ENCODE peak calls at places on chromosomes 13 and 19, in eight cellular contexts. One of them, this sample, is unnamed.

GRCh38 chr19:17834350-17835181 is 13.2 kb downstream of the JAK3 start:
- DNase-seq in fibroblast of mammary gland: no peak
- DNase-seq in CD8-positive, alpha-beta T cell: no peak
- DNase-seq in progenitor cell of endocrine pancreas: no peak
- DNase-seq in endothelial cell: no peak
- DNase-seq in mucosa of descending colon: no peak
- DNase-seq in epithelial cell of esophagus: no peak
- DNase-seq in epithelial cell of proximal tubule: no peak
- DNase-seq in this sample: no peak

GRCh38 chr19:55179570-55180484 is at the start of gene SYT5:
- DNase-seq in fibroblast of mammary gland: no peak
- DNase-seq in CD8-positive, alpha-beta T cell: peak; percentile 68
- DNase-seq in progenitor cell of endocrine pancreas: peak; percentile 53
- DNase-seq in endothelial cell: peak; percentile 75
- DNase-seq in mucosa of descending colon: peak; percentile 68
- DNase-seq in epithelial cell of esophagus: peak; percentile 61
- DNase-seq in epithelial cell of proximal tubule: no peak
- DNase-seq in this sample: no peak

GRCh38 chr13:65679240-65679639 is 1550.9 kb downstream of the PCDH9 start:
- DNase-seq in fibroblast of mammary gland: peak; percentile 64
- DNase-seq in CD8-positive, alpha-beta T cell: no peak
- DNase-seq in progenitor cell of endocrine pancreas: no peak
- DNase-seq in endothelial cell: no peak
- DNase-seq in mucosa of descending colon: no peak
- DNase-seq in epithelial cell of esophagus: no peak
- DNase-seq in epithelial cell of proximal tubule: no peak
- DNase-seq in this sample: peak; percentile 2

GRCh38 chr13:110856941-110857835 is 57.7 kb downstream of the ANKRD10 start:
- DNase-seq in fibroblast of mammary gland: peak; percentile 19
- DNase-seq in CD8-positive, alpha-beta T cell: no peak
- DNase-seq in progenitor cell of endocrine pancreas: no peak
- DNase-seq in endothelial cell: no peak
- DNase-seq in mucosa of descending colon: no peak
- DNase-seq in epithelial cell of esophagus: no peak
- DNase-seq in epithelial cell of proximal tubule: no peak
- DNase-seq in this sample: no peak

GRCh38 chr13:110380359-110381028 is 73.4 kb downstream of the COL4A2 start:
- DNase-seq in fibroblast of mammary gland: peak; percentile 89
- DNase-seq in CD8-positive, alpha-beta T cell: no peak
- DNase-seq in progenitor cell of endocrine pancreas: no peak
- DNase-seq in endothelial cell: no peak
- DNase-seq in mucosa of descending colon: no peak
- DNase-seq in epithelial cell of esophagus: peak; percentile 55
- DNase-seq in epithelial cell of proximal tubule: no peak
- DNase-seq in this sample: no peak

GRCh38 chr13:59880468-59880867 is 283.3 kb downstream of the DIAPH3 start:
- DNase-seq in fibroblast of mammary gland: peak; percentile 33
- DNase-seq in CD8-positive, alpha-beta T cell: no peak
- DNase-seq in progenitor cell of endocrine pancreas: no peak
- DNase-seq in endothelial cell: no peak
- DNase-seq in mucosa of descending colon: no peak
- DNase-seq in epithelial cell of esophagus: peak; percentile 36
- DNase-seq in epithelial cell of proximal tubule: no peak
- DNase-seq in this sample: no peak

GRCh38 chr19:40165362-40165937 is 25.8 kb upstream of the MAP3K10 start:
- DNase-seq in fibroblast of mammary gland: peak; percentile 40
- DNase-seq in CD8-positive, alpha-beta T cell: peak; percentile 81
- DNase-seq in progenitor cell of endocrine pancreas: peak; percentile 31
- DNase-seq in endothelial cell: peak; percentile 66
- DNase-seq in mucosa of descending colon: peak; percentile 65
- DNase-seq in epithelial cell of esophagus: peak; percentile 43
- DNase-seq in epithelial cell of proximal tubule: no peak
- DNase-seq in this sample: no peak

GRCh38 chr13:99909097-99909835 is 62.3 kb downstream of the ZIC5 start:
- DNase-seq in fibroblast of mammary gland: no peak
- DNase-seq in CD8-positive, alpha-beta T cell: no peak
- DNase-seq in progenitor cell of endocrine pancreas: no peak
- DNase-seq in endothelial cell: no peak
- DNase-seq in mucosa of descending colon: no peak
- DNase-seq in epithelial cell of esophagus: no peak
- DNase-seq in epithelial cell of proximal tubule: no peak
- DNase-seq in this sample: no peak

GRCh38 chr19:39834287-39834841 is 402 bp upstream of the DYRK1B start:
- DNase-seq in fibroblast of mammary gland: no peak
- DNase-seq in CD8-positive, alpha-beta T cell: no peak
- DNase-seq in progenitor cell of endocrine pancreas: no peak
- DNase-seq in endothelial cell: no peak
- DNase-seq in mucosa of descending colon: no peak
- DNase-seq in epithelial cell of esophagus: no peak
- DNase-seq in epithelial cell of proximal tubule: no peak
- DNase-seq in this sample: no peak

GRCh38 chr19:37309834-37310575 is 60.9 kb upstream of the ZNF527 start:
- DNase-seq in fibroblast of mammary gland: no peak
- DNase-seq in CD8-positive, alpha-beta T cell: no peak
- DNase-seq in progenitor cell of endocrine pancreas: no peak
- DNase-seq in endothelial cell: no peak
- DNase-seq in mucosa of descending colon: peak; percentile 28
- DNase-seq in epithelial cell of esophagus: peak; percentile 44
- DNase-seq in epithelial cell of proximal tubule: no peak
- DNase-seq in this sample: no peak

DNA sequence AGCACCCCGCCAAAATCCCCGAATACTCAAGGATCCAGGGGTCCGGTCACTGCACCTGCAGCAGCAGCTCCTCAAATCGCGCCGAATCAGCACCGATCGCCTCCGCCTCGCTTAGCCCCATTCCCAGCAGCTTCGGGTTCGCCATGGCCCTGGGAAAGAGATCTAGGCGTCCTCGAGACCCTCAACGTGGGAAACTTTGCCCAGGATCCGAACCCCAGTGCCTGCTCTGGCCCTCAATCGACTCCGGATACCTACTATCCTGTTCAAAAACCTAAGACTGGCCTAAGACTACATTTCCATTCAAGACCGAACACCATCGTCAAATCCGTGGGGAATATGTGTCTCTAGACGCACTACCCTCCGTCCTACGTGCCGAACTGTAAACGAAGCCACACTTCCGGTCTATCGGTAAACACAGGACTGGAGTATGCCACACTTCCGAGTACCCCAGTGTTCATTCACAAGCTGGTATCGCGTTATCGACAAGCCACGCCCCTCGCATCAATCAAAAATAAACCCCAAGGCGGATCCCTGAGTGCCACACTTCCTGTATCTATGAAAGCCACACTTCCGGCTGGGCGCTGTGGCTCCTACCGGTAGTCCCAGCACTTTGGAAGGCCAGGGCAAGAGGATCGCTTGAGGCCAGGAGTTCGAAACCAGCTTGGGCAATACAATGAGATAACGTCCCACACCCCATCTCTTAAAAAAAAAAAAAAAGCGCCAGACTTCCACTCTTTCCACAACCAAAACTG is at the start of gene PIH1D1:
- DNase-seq in fibroblast of mammary gland: peak; percentile 99
- DNase-seq in CD8-positive, alpha-beta T cell: peak; percentile 94
- DNase-seq in progenitor cell of endocrine pancreas: peak; percentile 85
- DNase-seq in endothelial cell: peak; percentile 84
- DNase-seq in mucosa of descending colon: peak; percentile 99
- DNase-seq in epithelial cell of esophagus: peak; percentile 99
- DNase-seq in epithelial cell of proximal tubule: peak; percentile 97
- DNase-seq in this sample: peak; percentile 97
- TF ChIP-seq CTCF in fibroblast of mammary gland: peak; percentile 9
- TF ChIP-seq CTCF in CD8-positive, alpha-beta T cell: no peak
- TF ChIP-seq CTCF in progenitor cell of endocrine pancreas: peak; percentile 31
- TF ChIP-seq CTCF in endothelial cell: no peak
- TF ChIP-seq CTCF in mucosa of descending colon: peak; percentile 21
- TF ChIP-seq CTCF in epithelial cell of esophagus: peak; percentile 29
- TF ChIP-seq CTCF in epithelial cell of proximal tubule: peak; percentile 22
- TF ChIP-seq CTCF in this sample: peak; percentile 7

GRCh38 chr13:69319659-69320058 is 788.0 kb upstream of the ATXN8OS start:
- DNase-seq in fibroblast of mammary gland: peak; percentile 0
- DNase-seq in CD8-positive, alpha-beta T cell: no peak
- DNase-seq in progenitor cell of endocrine pancreas: no peak
- DNase-seq in endothelial cell: no peak
- DNase-seq in mucosa of descending colon: no peak
- DNase-seq in epithelial cell of esophagus: peak; percentile 9
- DNase-seq in epithelial cell of proximal tubule: no peak
- DNase-seq in this sample: peak; percentile 7

GRCh38 chr13:69324109-69324886 is 783.3 kb upstream of the ATXN8OS start:
- DNase-seq in fibroblast of mammary gland: peak; percentile 1
- DNase-seq in CD8-positive, alpha-beta T cell: no peak
- DNase-seq in progenitor cell of endocrine pancreas: no peak
- DNase-seq in endothelial cell: no peak
- DNase-seq in mucosa of descending colon: no peak
- DNase-seq in epithelial cell of esophagus: peak; percentile 37
- DNase-seq in epithelial cell of proximal tubule: peak; percentile 12
- DNase-seq in this sample: no peak
- TF ChIP-seq CTCF in fibroblast of mammary gland: no peak
- TF ChIP-seq CTCF in CD8-positive, alpha-beta T cell: no peak
- TF ChIP-seq CTCF in progenitor cell of endocrine pancreas: peak; percentile 63
- TF ChIP-seq CTCF in endothelial cell: no peak
- TF ChIP-seq CTCF in mucosa of descending colon: no peak
- TF ChIP-seq CTCF in epithelial cell of esophagus: peak; percentile 19
- TF ChIP-seq CTCF in epithelial cell of proximal tubule: peak; percentile 48
- TF ChIP-seq CTCF in this sample: peak; percentile 16

DNA sequence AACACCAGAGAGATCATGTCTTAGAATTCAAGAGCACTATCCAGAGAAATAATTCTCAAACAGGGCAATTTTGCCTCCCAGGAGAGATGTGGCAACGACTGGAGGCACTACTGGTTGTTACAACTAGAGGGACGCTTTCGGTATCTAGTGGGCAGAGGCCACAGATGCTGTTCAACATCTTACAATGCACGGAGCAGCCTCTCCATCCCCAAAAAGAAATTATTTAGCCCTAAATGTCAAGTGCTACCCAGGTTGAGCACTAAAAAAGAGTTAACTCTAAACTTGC is 78.6 kb downstream of the ABCC4 start:
- DNase-seq in fibroblast of mammary gland: no peak
- DNase-seq in CD8-positive, alpha-beta T cell: no peak
- DNase-seq in progenitor cell of endocrine pancreas: no peak
- DNase-seq in endothelial cell: no peak
- DNase-seq in mucosa of descending colon: no peak
- DNase-seq in epithelial cell of esophagus: no peak
- DNase-seq in epithelial cell of proximal tubule: no peak
- DNase-seq in this sample: no peak
- TF ChIP-seq CTCF in fibroblast of mammary gland: no peak
- TF ChIP-seq CTCF in CD8-positive, alpha-beta T cell: no peak
- TF ChIP-seq CTCF in progenitor cell of endocrine pancreas: no peak
- TF ChIP-seq CTCF in endothelial cell: no peak
- TF ChIP-seq CTCF in mucosa of descending colon: no peak
- TF ChIP-seq CTCF in epithelial cell of esophagus: no peak
- TF ChIP-seq CTCF in epithelial cell of proximal tubule: no peak
- TF ChIP-seq CTCF in this sample: no peak

GRCh38 chr19:9640956-9641355 is 19.9 kb upstream of the ZNF561 start:
- DNase-seq in fibroblast of mammary gland: no peak
- DNase-seq in CD8-positive, alpha-beta T cell: no peak
- DNase-seq in progenitor cell of endocrine pancreas: no peak
- DNase-seq in endothelial cell: no peak
- DNase-seq in mucosa of descending colon: no peak
- DNase-seq in epithelial cell of esophagus: peak; percentile 22
- DNase-seq in epithelial cell of proximal tubule: no peak
- DNase-seq in this sample: no peak

GRCh38 chr19:9636018-9636417 is 15.0 kb upstream of the ZNF561 start:
- DNase-seq in fibroblast of mammary gland: no peak
- DNase-seq in CD8-positive, alpha-beta T cell: no peak
- DNase-seq in progenitor cell of endocrine pancreas: no peak
- DNase-seq in endothelial cell: no peak
- DNase-seq in mucosa of descending colon: no peak
- DNase-seq in epithelial cell of esophagus: no peak
- DNase-seq in epithelial cell of proximal tubule: no peak
- DNase-seq in this sample: no peak

GRCh38 chr19:9645466-9645865 is 24.4 kb upstream of the ZNF561 start:
- DNase-seq in fibroblast of mammary gland: no peak
- DNase-seq in CD8-positive, alpha-beta T cell: no peak
- DNase-seq in progenitor cell of endocrine pancreas: no peak
- DNase-seq in endothelial cell: no peak
- DNase-seq in mucosa of descending colon: no peak
- DNase-seq in epithelial cell of esophagus: peak; percentile 2
- DNase-seq in epithelial cell of proximal tubule: no peak
- DNase-seq in this sample: no peak

GRCh38 chr19:9644472-9644871 is 23.4 kb upstream of the ZNF561 start:
- DNase-seq in fibroblast of mammary gland: no peak
- DNase-seq in CD8-positive, alpha-beta T cell: no peak
- DNase-seq in progenitor cell of endocrine pancreas: no peak
- DNase-seq in endothelial cell: no peak
- DNase-seq in mucosa of descending colon: no peak
- DNase-seq in epithelial cell of esophagus: no peak
- DNase-seq in epithelial cell of proximal tubule: no peak
- DNase-seq in this sample: no peak

GRCh38 chr19:9641810-9642209 is 20.8 kb upstream of the ZNF561 start:
- DNase-seq in fibroblast of mammary gland: no peak
- DNase-seq in CD8-positive, alpha-beta T cell: no peak
- DNase-seq in progenitor cell of endocrine pancreas: no peak
- DNase-seq in endothelial cell: no peak
- DNase-seq in mucosa of descending colon: no peak
- DNase-seq in epithelial cell of esophagus: peak; percentile 9
- DNase-seq in epithelial cell of proximal tubule: no peak
- DNase-seq in this sample: no peak
- TF ChIP-seq CTCF in fibroblast of mammary gland: no peak
- TF ChIP-seq CTCF in CD8-positive, alpha-beta T cell: no peak
- TF ChIP-seq CTCF in progenitor cell of endocrine pancreas: no peak
- TF ChIP-seq CTCF in endothelial cell: no peak
- TF ChIP-seq CTCF in mucosa of descending colon: no peak
- TF ChIP-seq CTCF in epithelial cell of esophagus: no peak
- TF ChIP-seq CTCF in epithelial cell of proximal tubule: no peak
- TF ChIP-seq CTCF in this sample: no peak

GRCh38 chr13:114089341-114089740 is 43.1 kb downstream of the RASA3 start:
- DNase-seq in fibroblast of mammary gland: no peak
- DNase-seq in CD8-positive, alpha-beta T cell: no peak
- DNase-seq in progenitor cell of endocrine pancreas: no peak
- DNase-seq in endothelial cell: no peak
- DNase-seq in mucosa of descending colon: no peak
- DNase-seq in epithelial cell of esophagus: no peak
- DNase-seq in epithelial cell of proximal tubule: no peak
- DNase-seq in this sample: no peak
- TF ChIP-seq CTCF in fibroblast of mammary gland: no peak
- TF ChIP-seq CTCF in CD8-positive, alpha-beta T cell: no peak
- TF ChIP-seq CTCF in progenitor cell of endocrine pancreas: no peak
- TF ChIP-seq CTCF in endothelial cell: no peak
- TF ChIP-seq CTCF in mucosa of descending colon: no peak
- TF ChIP-seq CTCF in epithelial cell of esophagus: no peak
- TF ChIP-seq CTCF in epithelial cell of proximal tubule: no peak
- TF ChIP-seq CTCF in this sample: no peak

GRCh38 chr13:97125051-97125809 is 96.9 kb upstream of the MBNL2 start:
- DNase-seq in fibroblast of mammary gland: peak; percentile 97
- DNase-seq in CD8-positive, alpha-beta T cell: no peak
- DNase-seq in progenitor cell of endocrine pancreas: no peak
- DNase-seq in endothelial cell: no peak
- DNase-seq in mucosa of descending colon: peak; percentile 39
- DNase-seq in epithelial cell of esophagus: peak; percentile 90
- DNase-seq in epithelial cell of proximal tubule: no peak
- DNase-seq in this sample: peak; percentile 56
- TF ChIP-seq CTCF in fibroblast of mammary gland: no peak
- TF ChIP-seq CTCF in CD8-positive, alpha-beta T cell: no peak
- TF ChIP-seq CTCF in progenitor cell of endocrine pancreas: no peak
- TF ChIP-seq CTCF in endothelial cell: no peak
- TF ChIP-seq CTCF in mucosa of descending colon: no peak
- TF ChIP-seq CTCF in epithelial cell of esophagus: no peak
- TF ChIP-seq CTCF in epithelial cell of proximal tubule: peak; percentile 23
- TF ChIP-seq CTCF in this sample: no peak

This sample was measured in kidney epithelial cell.